ENCODE peak calls at places on chromosome 6, in seven cellular contexts. One of them, this sample, is unnamed.

GRCh38 chr6:39396854-39397253 is 74.4 kb upstream of the KCNK16 start:
- DNase-seq in GM12878: no peak
- DNase-seq in HCT116: no peak
- DNase-seq in SK-N-SH: no peak
- DNase-seq in H1: no peak
- DNase-seq in HepG2: no peak
- DNase-seq in K562: no peak
- DNase-seq in this sample: no peak

GRCh38 chr6:56795852-56796532 is 153.3 kb upstream of the DST start:
- DNase-seq in HCT116: no peak
- DNase-seq in SK-N-SH: peak
- DNase-seq in K562: no peak
- DNase-seq in HepG2: no peak
- DNase-seq in H1: no peak
- DNase-seq in GM12878: no peak
- DNase-seq in this sample: no peak

GRCh38 chr6:35786810-35787209 is 6.0 kb downstream of the CLPSL1 start:
- DNase-seq in HCT116: no peak
- DNase-seq in H1: no peak
- DNase-seq in HepG2: no peak
- DNase-seq in SK-N-SH: no peak
- DNase-seq in GM12878: no peak
- DNase-seq in K562: no peak
- DNase-seq in this sample: peak

GRCh38 chr6:134424131-134424794 is 106.4 kb upstream of the SGK1 start:
- DNase-seq in H1: no peak
- DNase-seq in K562: no peak
- DNase-seq in HCT116: no peak
- DNase-seq in SK-N-SH: no peak
- DNase-seq in GM12878: no peak
- DNase-seq in HepG2: no peak
- DNase-seq in this sample: no peak

GRCh38 chr6:13404115-13404891 is 76.0 kb upstream of the TBC1D7 start:
- DNase-seq in SK-N-SH: no peak
- DNase-seq in HepG2: no peak
- DNase-seq in K562: no peak
- DNase-seq in H1: no peak
- DNase-seq in GM12878: no peak
- DNase-seq in HCT116: no peak
- DNase-seq in this sample: no peak

GRCh38 chr6:17086469-17086868 is 15.4 kb upstream of the STMND1 start:
- DNase-seq in HCT116: peak
- DNase-seq in K562: peak
- DNase-seq in HepG2: peak
- DNase-seq in GM12878: no peak
- DNase-seq in SK-N-SH: peak
- DNase-seq in H1: no peak
- DNase-seq in this sample: no peak

GRCh38 chr6:15063253-15063853 is 182.5 kb upstream of the JARID2 start:
- DNase-seq in K562: no peak
- DNase-seq in SK-N-SH: no peak
- DNase-seq in HCT116: no peak
- DNase-seq in H1: no peak
- DNase-seq in GM12878: no peak
- DNase-seq in HepG2: peak
- DNase-seq in this sample: no peak

GRCh38 chr6:150275489-150275888 is 93.3 kb upstream of the IYD start:
- DNase-seq in SK-N-SH: no peak
- DNase-seq in HCT116: no peak
- DNase-seq in H1: no peak
- DNase-seq in HepG2: no peak
- DNase-seq in GM12878: no peak
- DNase-seq in K562: no peak
- DNase-seq in this sample: no peak

GRCh38 chr6:106186714-106187113 is 100.6 kb downstream of the PRDM1 start:
- DNase-seq in GM12878: no peak
- DNase-seq in H1: no peak
- DNase-seq in K562: no peak
- DNase-seq in SK-N-SH: no peak
- DNase-seq in HCT116: no peak
- DNase-seq in HepG2: no peak
- DNase-seq in this sample: no peak

GRCh38 chr6:72182337-72183246 is 296.2 kb downstream of the RIMS1 start:
- DNase-seq in SK-N-SH: peak
- DNase-seq in HepG2: no peak
- DNase-seq in H1: peak
- DNase-seq in HCT116: no peak
- DNase-seq in GM12878: no peak
- DNase-seq in K562: no peak
- DNase-seq in this sample: peak

GRCh38 chr6:148577687-148578488 is 168.9 kb upstream of the UST start:
- DNase-seq in H1: peak
- DNase-seq in HCT116: peak
- DNase-seq in K562: peak
- DNase-seq in HepG2: peak
- DNase-seq in SK-N-SH: peak
- DNase-seq in GM12878: no peak
- DNase-seq in this sample: peak

GRCh38 chr6:105113422-105113821 is 66.4 kb downstream of the POPDC3 start:
- DNase-seq in HepG2: no peak
- DNase-seq in GM12878: no peak
- DNase-seq in SK-N-SH: no peak
- DNase-seq in H1: no peak
- DNase-seq in K562: no peak
- DNase-seq in HCT116: no peak
- DNase-seq in this sample: no peak

GRCh38 chr6:64479134-64479533 is 843.5 kb downstream of the PHF3 start:
- DNase-seq in H1: no peak
- DNase-seq in SK-N-SH: no peak
- DNase-seq in HepG2: no peak
- DNase-seq in K562: no peak
- DNase-seq in GM12878: no peak
- DNase-seq in HCT116: no peak
- DNase-seq in this sample: no peak

GRCh38 chr6:36120539-36120938 is 9.8 kb upstream of the MAPK13 start:
- DNase-seq in HCT116: no peak
- DNase-seq in GM12878: no peak
- DNase-seq in SK-N-SH: no peak
- DNase-seq in HepG2: no peak
- DNase-seq in H1: no peak
- DNase-seq in K562: no peak
- DNase-seq in this sample: peak

GRCh38 chr6:165181951-165182414 is 127.4 kb downstream of the C6orf118 start:
- DNase-seq in H1: no peak
- DNase-seq in SK-N-SH: no peak
- DNase-seq in HCT116: no peak
- DNase-seq in HepG2: no peak
- DNase-seq in GM12878: no peak
- DNase-seq in K562: no peak
- DNase-seq in this sample: no peak

GRCh38 chr6:131795366-131795765 is 12.5 kb upstream of the ENPP1 start:
- DNase-seq in H1: no peak
- DNase-seq in GM12878: no peak
- DNase-seq in HepG2: no peak
- DNase-seq in HCT116: no peak
- DNase-seq in K562: no peak
- DNase-seq in SK-N-SH: no peak
- DNase-seq in this sample: no peak

GRCh38 chr6:131787955-131788712 is 19.7 kb upstream of the ENPP1 start:
- DNase-seq in SK-N-SH: no peak
- DNase-seq in H1: no peak
- DNase-seq in HepG2: peak
- DNase-seq in HCT116: no peak
- DNase-seq in GM12878: no peak
- DNase-seq in K562: no peak
- DNase-seq in this sample: no peak

GRCh38 chr6:131789219-131789618 is 18.6 kb upstream of the ENPP1 start:
- DNase-seq in HCT116: no peak
- DNase-seq in GM12878: no peak
- DNase-seq in HepG2: no peak
- DNase-seq in K562: no peak
- DNase-seq in H1: no peak
- DNase-seq in SK-N-SH: no peak
- DNase-seq in this sample: no peak

GRCh38 chr6:131787079-131787478 is 20.7 kb upstream of the ENPP1 start:
- DNase-seq in SK-N-SH: no peak
- DNase-seq in GM12878: no peak
- DNase-seq in H1: no peak
- DNase-seq in K562: no peak
- DNase-seq in HepG2: peak
- DNase-seq in HCT116: no peak
- DNase-seq in this sample: no peak

DNA sequence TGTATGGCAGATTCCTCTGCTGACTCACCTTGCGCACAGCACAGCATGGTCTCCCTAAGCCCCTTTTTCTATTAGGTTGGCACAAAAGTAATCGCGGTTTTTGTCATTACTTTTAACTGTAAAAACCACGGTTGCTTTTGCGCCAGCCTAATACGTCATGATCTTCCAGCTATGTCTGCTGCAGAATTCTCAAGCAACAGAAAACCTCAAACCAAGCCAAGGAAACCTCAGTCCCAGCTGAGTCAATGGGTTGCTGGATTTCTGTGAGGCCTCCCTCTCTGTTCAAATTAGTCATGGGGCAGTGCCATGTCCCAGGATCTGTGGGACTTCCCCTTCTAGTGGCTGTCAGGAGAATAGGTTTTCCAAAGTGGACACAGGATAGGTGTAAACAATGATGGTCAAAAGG is 15.7 kb upstream of the ENPP1 start:
- DNase-seq in GM12878: no peak
- DNase-seq in HCT116: no peak
- DNase-seq in H1: no peak
- DNase-seq in K562: no peak
- DNase-seq in SK-N-SH: no peak
- DNase-seq in HepG2: peak
- DNase-seq in this sample: no peak
- TF ChIP-seq JUND in GM12878: no peak
- TF ChIP-seq JUND in HCT116: no peak
- TF ChIP-seq JUND in H1: no peak
- TF ChIP-seq JUND in K562: no peak
- TF ChIP-seq JUND in SK-N-SH: no peak
- TF ChIP-seq JUND in HepG2: no peak
- TF ChIP-seq JUND in this sample: no peak

DNA sequence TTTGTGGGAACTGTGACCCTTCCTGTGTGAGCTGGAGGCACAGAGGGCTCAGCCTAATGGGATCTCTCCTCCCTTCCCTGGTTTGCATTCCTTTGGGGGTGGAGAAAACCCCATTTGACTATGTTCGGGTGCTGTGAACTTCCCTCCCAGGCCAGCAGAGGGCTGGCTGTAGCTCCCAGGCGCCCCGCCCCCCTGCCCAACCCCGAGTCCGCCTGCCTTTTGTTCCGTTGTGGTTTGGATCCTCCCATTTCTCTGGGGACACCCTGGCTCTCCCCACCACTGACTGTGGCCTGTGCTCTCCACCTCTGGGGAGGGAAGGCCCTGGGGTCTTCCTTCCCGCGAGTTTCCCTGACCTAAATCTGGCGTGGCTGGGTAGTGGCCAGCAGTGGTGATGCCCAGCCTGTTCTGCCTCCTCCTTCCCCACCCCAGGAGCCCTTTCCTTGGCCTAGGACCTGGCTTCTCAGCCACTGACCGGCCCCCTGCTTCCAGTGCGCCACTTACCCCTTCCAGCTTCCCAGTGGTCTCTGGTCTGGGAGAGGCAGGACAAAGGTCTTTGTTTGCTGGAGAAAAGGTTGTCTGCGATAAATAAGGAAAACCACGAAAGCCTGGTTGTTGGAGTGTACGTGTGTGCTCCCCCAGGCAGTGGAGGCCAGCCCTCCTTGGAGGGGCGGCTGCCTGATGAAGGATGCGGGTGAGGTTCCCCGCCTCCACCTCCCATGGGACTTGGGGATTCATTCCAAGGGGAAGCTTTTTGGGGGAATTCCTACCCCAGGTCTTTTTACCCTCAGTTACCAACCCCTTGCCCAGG is 5.0 kb downstream of the VEGFA start:
- DNase-seq in H1: peak
- DNase-seq in HCT116: no peak
- DNase-seq in SK-N-SH: peak
- DNase-seq in GM12878: no peak
- DNase-seq in K562: peak
- DNase-seq in HepG2: peak
- DNase-seq in this sample: peak
- TF ChIP-seq JUND in H1: no peak
- TF ChIP-seq JUND in HCT116: no peak
- TF ChIP-seq JUND in SK-N-SH: no peak
- TF ChIP-seq JUND in GM12878: no peak
- TF ChIP-seq JUND in K562: peak
- TF ChIP-seq JUND in HepG2: no peak
- TF ChIP-seq JUND in this sample: no peak

GRCh38 chr6:158172001-158172400 is 3.9 kb downstream of the GTF2H5 start:
- DNase-seq in H1: no peak
- DNase-seq in HCT116: no peak
- DNase-seq in K562: no peak
- DNase-seq in SK-N-SH: no peak
- DNase-seq in GM12878: no peak
- DNase-seq in HepG2: no peak
- DNase-seq in this sample: no peak

GRCh38 chr6:158165919-158166416 is 2.1 kb downstream of the SERAC1 start:
- DNase-seq in HCT116: no peak
- DNase-seq in GM12878: no peak
- DNase-seq in SK-N-SH: no peak
- DNase-seq in HepG2: peak
- DNase-seq in H1: no peak
- DNase-seq in K562: no peak
- DNase-seq in this sample: no peak

GRCh38 chr6:158170656-158171081 is 2.5 kb downstream of the GTF2H5 start:
- DNase-seq in K562: no peak
- DNase-seq in H1: no peak
- DNase-seq in HepG2: peak
- DNase-seq in HCT116: no peak
- DNase-seq in GM12878: no peak
- DNase-seq in SK-N-SH: no peak
- DNase-seq in this sample: no peak

GRCh38 chr6:158164564-158164963 is 3.5 kb downstream of the SERAC1 start:
- DNase-seq in GM12878: no peak
- DNase-seq in K562: no peak
- DNase-seq in H1: no peak
- DNase-seq in HepG2: no peak
- DNase-seq in HCT116: no peak
- DNase-seq in SK-N-SH: no peak
- DNase-seq in this sample: no peak

GRCh38 chr6:158168054-158168303 is at the start of gene SERAC1:
- DNase-seq in HCT116: no peak
- DNase-seq in SK-N-SH: peak
- DNase-seq in GM12878: no peak
- DNase-seq in HepG2: no peak
- DNase-seq in K562: peak
- DNase-seq in H1: peak
- DNase-seq in this sample: no peak
- TF ChIP-seq JUND in HCT116: no peak
- TF ChIP-seq JUND in SK-N-SH: no peak
- TF ChIP-seq JUND in GM12878: no peak
- TF ChIP-seq JUND in HepG2: no peak
- TF ChIP-seq JUND in K562: no peak
- TF ChIP-seq JUND in H1: no peak
- TF ChIP-seq JUND in this sample: no peak

GRCh38 chr6:118736351-118736750 is 85.0 kb upstream of the CEP85L start:
- DNase-seq in K562: no peak
- DNase-seq in GM12878: no peak
- DNase-seq in H1: no peak
- DNase-seq in HCT116: no peak
- DNase-seq in HepG2: no peak
- DNase-seq in SK-N-SH: no peak
- DNase-seq in this sample: no peak

GRCh38 chr6:118739976-118740771 is 88.8 kb upstream of the CEP85L start:
- DNase-seq in H1: no peak
- DNase-seq in SK-N-SH: no peak
- DNase-seq in K562: no peak
- DNase-seq in GM12878: no peak
- DNase-seq in HCT116: no peak
- DNase-seq in HepG2: no peak
- DNase-seq in this sample: no peak

GRCh38 chr6:118735320-118735719 is 83.9 kb upstream of the CEP85L start:
- DNase-seq in H1: peak
- DNase-seq in SK-N-SH: peak
- DNase-seq in K562: peak
- DNase-seq in HCT116: no peak
- DNase-seq in GM12878: no peak
- DNase-seq in HepG2: peak
- DNase-seq in this sample: no peak
- TF ChIP-seq JUND in H1: no peak
- TF ChIP-seq JUND in SK-N-SH: no peak
- TF ChIP-seq JUND in K562: no peak
- TF ChIP-seq JUND in HCT116: no peak
- TF ChIP-seq JUND in GM12878: no peak
- TF ChIP-seq JUND in HepG2: no peak
- TF ChIP-seq JUND in this sample: no peak